ENCODE peak calls at places on chromosome 7, in five cellular contexts. P is colonic mucosa; U is CD8-positive, alpha-beta memory T cell; M is psoas muscle; C is Peyer's patch. S is an unnamed sample. For H3K27me3, the result is how much of the 10 kb centered on the place peaks cover.

GRCh38 chr7:151803841-151804240 is 73.1 kb downstream of the PRKAG2 start:
- DNase-seq in P (no peak), U (no peak), M (no peak), C (peak), S (no peak)

GRCh38 chr7:8232999-8233847 is 28.7 kb downstream of the ICA1 start:
- DNase-seq in P (no peak), U (no peak), M (no peak), C (no peak), S (no peak)

GRCh38 chr7:40027545-40027944 is 77.5 kb downstream of the CDK13 start:
- DNase-seq in P (no peak), U (no peak), M (no peak), C (no peak), S (no peak)

GRCh38 chr7:140899883-140900282 is 24.8 kb downstream of the BRAF start:
- DNase-seq in P (no peak), U (no peak), M (no peak), C (no peak), S (peak)

GRCh38 chr7:103124429-103124979 is 24.4 kb downstream of the NAPEPLD start:
- DNase-seq in P (no peak), U (no peak), M (no peak), C (no peak), S (no peak)

GRCh38 chr7:136405931-136406777 is 429.0 kb upstream of the MTPN start:
- DNase-seq in P (peak), U (no peak), M (no peak), C (no peak), S (peak)

GRCh38 chr7:13031481-13031880 is 344.0 kb downstream of the ARL4A start:
- DNase-seq in P (no peak), U (no peak), M (no peak), C (no peak), S (no peak)

GRCh38 chr7:102446387-102447156 is 13.2 kb downstream of the ORAI2 start:
- DNase-seq in P (no peak), U (no peak), M (no peak), C (no peak), S (no peak)

GRCh38 chr7:96962221-96962620 is 43.1 kb upstream of the DLX6 start:
- DNase-seq in P (no peak), U (no peak), M (peak), C (no peak), S (no peak)

GRCh38 chr7:99918959-99919813 is at the start of gene TRIM4:
- DNase-seq in P (peak), U (peak), M (peak), C (peak), S (peak)

GRCh38 chr7:92155108-92155755 is 21.0 kb upstream of the CYP51A1 start:
- DNase-seq in P (no peak), U (no peak), M (no peak), C (no peak), S (no peak)

GRCh38 chr7:27900006-27900405 is 160.0 kb downstream of the TAX1BP1 start:
- DNase-seq in P (no peak), U (no peak), M (no peak), C (no peak), S (no peak)

GRCh38 chr7:118525020-118525419 is 300.5 kb downstream of the ANKRD7 start:
- DNase-seq in P (no peak), U (no peak), M (no peak), C (no peak), S (no peak)

GRCh38 chr7:35758421-35758820 is 42.4 kb upstream of the SEPTIN7 start:
- DNase-seq in P (no peak), U (no peak), M (no peak), C (no peak), S (no peak)

GRCh38 chr7:85204061-85204460 is 17.2 kb upstream of the SEMA3D start:
- DNase-seq in P (no peak), U (no peak), M (no peak), C (no peak), S (no peak)

GRCh38 chr7:20444041-20444440 is 113.3 kb downstream of the ITGB8 start:
- DNase-seq in P (no peak), U (no peak), M (no peak), C (no peak), S (no peak)

GRCh38 chr7:98737176-98737575 is 120.1 kb downstream of the NPTX2 start:
- DNase-seq in P (no peak), U (no peak), M (no peak), C (no peak), S (no peak)

GRCh38 chr7:38330861-38331709 is 57.6 kb upstream of the TARP start:
- DNase-seq in P (no peak), U (peak), M (no peak), C (no peak), S (peak)

GRCh38 chr7:108147031-108147563 is 16.9 kb upstream of the LAMB4 start:
- DNase-seq in P (no peak), U (no peak), M (no peak), C (no peak), S (no peak)

GRCh38 chr7:26348987-26349809 is 57.5 kb downstream of the SNX10 start:
- DNase-seq in P (no peak), U (no peak), M (no peak), C (no peak), S (no peak)

GRCh38 chr7:101913876-101914275 is 96.5 kb downstream of the CUX1 start:
- DNase-seq in P (no peak), U (no peak), M (no peak), C (no peak), S (no peak)

GRCh38 chr7:104074529-104074928 is 85.1 kb upstream of the RELN start:
- DNase-seq in P (no peak), U (no peak), M (no peak), C (no peak), S (no peak)

GRCh38 chr7:27147211-27148030 is at the start of gene HOXA6:
- DNase-seq in P (peak), U (no peak), M (peak), C (peak), S (no peak)

GRCh38 chr7:158317238-158318205 is 270.1 kb downstream of the PTPRN2 start:
- DNase-seq in P (no peak), U (no peak), M (no peak), C (no peak), S (no peak)

GRCh38 chr7:111198255-111198654 is 107.3 kb downstream of the LRRN3 start:
- DNase-seq in P (no peak), U (no peak), M (no peak), C (no peak), S (no peak)

GRCh38 chr7:30147223-30147622 is 12.4 kb downstream of the MTURN start:
- DNase-seq in P (no peak), U (no peak), M (no peak), C (no peak), S (no peak)

GRCh38 chr7:37448057-37448636 is 517 bp downstream of the ELMO1 start:
- DNase-seq in P (no peak), U (peak), M (no peak), C (no peak), S (no peak)

GRCh38 chr7:71626206-71626605 is 494.3 kb downstream of the GALNT17 start:
- DNase-seq in P (no peak), U (no peak), M (no peak), C (no peak), S (no peak)

GRCh38 chr7:54859545-54859944 is 100.5 kb upstream of the SEC61G start:
- DNase-seq in P (no peak), U (no peak), M (no peak), C (no peak), S (no peak)

GRCh38 chr7:104900525-104900924 is 113.5 kb upstream of the KMT2E start:
- DNase-seq in P (no peak), U (no peak), M (no peak), C (no peak), S (peak)

GRCh38 chr7:48637382-48637781 is 287.0 kb upstream of the CDC14C start:
- DNase-seq in P (no peak), U (no peak), M (no peak), C (no peak), S (peak)

GRCh38 chr7:55548295-55548731 is 24.0 kb downstream of the VOPP1 start:
- DNase-seq in P (no peak), U (no peak), M (no peak), C (no peak), S (no peak)

GRCh38 chr7:50771120-50772002 is 11.3 kb downstream of the GRB10 start:
- DNase-seq in P (no peak), U (no peak), M (no peak), C (no peak), S (no peak)

GRCh38 chr7:98078197-98078870 is 28.3 kb upstream of the LMTK2 start:
- DNase-seq in P (no peak), U (no peak), M (no peak), C (no peak), S (no peak)

GRCh38 chr7:55307123-55307916 is 57.8 kb upstream of the LANCL2 start:
- DNase-seq in P (no peak), U (no peak), M (no peak), C (no peak), S (no peak)

GRCh38 chr7:105765846-105766245 is 110.6 kb downstream of the ATXN7L1 start:
- DNase-seq in P (no peak), U (no peak), M (no peak), C (no peak), S (no peak)

GRCh38 chr7:135980665-135981180 is 3.6 kb upstream of the MTPN start:
- DNase-seq in P (peak), U (peak), M (no peak), C (no peak), S (no peak)

GRCh38 chr7:23475579-23475844 is 5.2 kb upstream of the IGF2BP3 start:
- DNase-seq in P (no peak), U (no peak), M (no peak), C (no peak), S (no peak)

GRCh38 chr7:23476286-23477169 is 6.2 kb upstream of the IGF2BP3 start:
- DNase-seq in P (no peak), U (no peak), M (no peak), C (no peak), S (no peak)

GRCh38 chr7:23474829-23475578 is 4.7 kb upstream of the IGF2BP3 start:
- DNase-seq in P (no peak), U (no peak), M (no peak), C (no peak), S (no peak)

GRCh38 chr7:23477962-23478866 is 7.9 kb upstream of the IGF2BP3 start:
- DNase-seq in P (no peak), U (no peak), M (no peak), C (no peak), S (no peak)

DNA sequence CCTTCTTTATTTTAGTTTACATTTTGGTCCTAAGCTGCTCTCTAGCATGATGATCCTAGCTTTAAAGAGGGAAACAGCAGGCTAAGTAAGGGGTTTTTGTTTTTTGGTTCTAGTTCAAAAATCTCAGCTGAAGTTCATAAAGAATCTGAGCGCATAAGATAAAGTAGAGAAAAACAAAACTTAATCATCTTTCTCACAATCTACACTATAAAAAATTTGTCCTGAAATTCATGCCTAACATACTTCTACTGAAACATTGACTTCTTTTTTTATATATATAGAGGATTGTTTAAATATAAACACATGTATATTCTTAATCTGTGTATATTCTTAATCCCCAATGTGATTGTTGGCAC is 6.9 kb upstream of the IGF2BP3 start:
- DNase-seq in P (no peak), U (no peak), M (no peak), C (no peak), S (no peak)
- H3K27me3 ChIP-seq in P (half or more), U (half or more), M (under half), C (under half), S (under half)

DNA sequence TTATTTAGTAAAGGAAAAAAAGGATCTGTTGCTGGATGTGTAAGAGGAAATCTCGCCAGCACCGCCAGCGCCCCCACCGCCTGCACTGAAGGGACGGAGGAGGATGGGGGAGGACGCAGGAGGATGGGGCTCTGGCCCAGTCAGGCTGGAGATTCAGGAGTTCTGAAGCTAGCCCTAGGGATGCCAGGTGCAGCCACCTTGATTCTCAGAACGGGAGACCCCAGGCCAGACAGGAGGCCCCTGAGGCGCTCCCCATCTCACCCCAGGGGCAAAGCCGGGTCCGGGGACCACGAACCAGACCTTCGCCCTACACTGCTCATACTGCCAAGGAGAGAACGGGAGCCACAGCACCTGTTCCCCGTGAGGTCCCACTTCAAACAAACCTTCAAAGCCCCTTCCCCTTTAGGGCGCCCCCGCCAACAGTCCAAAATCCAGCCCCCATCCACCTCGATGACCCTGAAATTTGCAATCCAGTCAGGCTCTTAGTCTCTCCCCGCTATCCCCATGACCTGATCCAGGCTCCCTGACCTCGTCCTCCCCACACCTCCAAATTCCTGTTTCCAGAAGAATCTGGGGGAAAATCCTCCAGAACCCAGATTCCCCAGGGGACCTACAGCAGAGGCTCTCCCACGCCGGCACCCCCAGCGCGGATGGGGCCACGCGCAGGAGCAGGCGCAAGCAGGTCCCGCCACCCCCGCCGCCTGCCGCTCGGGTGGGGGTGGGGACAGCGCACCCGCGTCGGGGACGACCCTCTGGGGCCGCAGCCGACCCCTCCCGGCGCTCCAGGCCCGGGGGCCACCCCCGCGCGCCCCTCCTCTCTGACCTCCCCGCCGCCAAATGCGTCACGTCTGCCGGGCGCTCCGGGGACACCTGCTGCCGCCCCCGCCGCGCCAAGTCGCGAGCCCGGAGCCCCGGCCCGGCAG is 929 bp downstream of the CAMK2B start:
- DNase-seq in P (no peak), U (no peak), M (no peak), C (no peak), S (no peak)
- H3K4me3 ChIP-seq in P (no peak), U (no peak), M (peak), C (no peak), S (no peak)

GRCh38 chr7:1318661-1319060 is 86.0 kb downstream of the UNCX start:
- DNase-seq in P (no peak), U (no peak), M (peak), C (peak), S (no peak)
- H3K27me3 ChIP-seq in P (under half), U (under half), M (under half), C (under half), S (under half)

DNA sequence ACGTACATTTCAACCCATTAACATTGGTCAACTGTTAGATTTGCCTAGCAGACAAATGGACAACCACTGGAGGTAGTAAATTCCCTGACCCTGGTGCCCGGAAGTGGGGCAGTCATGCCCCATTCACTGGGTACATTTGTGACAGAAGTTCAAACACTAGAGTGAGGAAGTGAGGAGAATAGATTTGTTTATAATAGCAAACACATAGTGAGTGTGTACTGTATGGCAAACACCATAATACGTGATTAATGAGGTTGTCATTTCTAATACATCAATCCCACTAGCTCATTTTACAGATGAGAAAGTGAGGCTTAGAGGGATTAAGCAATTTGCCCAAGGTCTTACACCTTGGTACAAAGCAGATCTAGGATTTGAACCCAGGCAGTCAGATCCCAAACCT is 181.9 kb upstream of the MKLN1 start:
- DNase-seq in P (no peak), U (no peak), M (no peak), C (no peak), S (no peak)
- H3K4me3 ChIP-seq in P (no peak), U (no peak), M (no peak), C (no peak), S (no peak)

DNA sequence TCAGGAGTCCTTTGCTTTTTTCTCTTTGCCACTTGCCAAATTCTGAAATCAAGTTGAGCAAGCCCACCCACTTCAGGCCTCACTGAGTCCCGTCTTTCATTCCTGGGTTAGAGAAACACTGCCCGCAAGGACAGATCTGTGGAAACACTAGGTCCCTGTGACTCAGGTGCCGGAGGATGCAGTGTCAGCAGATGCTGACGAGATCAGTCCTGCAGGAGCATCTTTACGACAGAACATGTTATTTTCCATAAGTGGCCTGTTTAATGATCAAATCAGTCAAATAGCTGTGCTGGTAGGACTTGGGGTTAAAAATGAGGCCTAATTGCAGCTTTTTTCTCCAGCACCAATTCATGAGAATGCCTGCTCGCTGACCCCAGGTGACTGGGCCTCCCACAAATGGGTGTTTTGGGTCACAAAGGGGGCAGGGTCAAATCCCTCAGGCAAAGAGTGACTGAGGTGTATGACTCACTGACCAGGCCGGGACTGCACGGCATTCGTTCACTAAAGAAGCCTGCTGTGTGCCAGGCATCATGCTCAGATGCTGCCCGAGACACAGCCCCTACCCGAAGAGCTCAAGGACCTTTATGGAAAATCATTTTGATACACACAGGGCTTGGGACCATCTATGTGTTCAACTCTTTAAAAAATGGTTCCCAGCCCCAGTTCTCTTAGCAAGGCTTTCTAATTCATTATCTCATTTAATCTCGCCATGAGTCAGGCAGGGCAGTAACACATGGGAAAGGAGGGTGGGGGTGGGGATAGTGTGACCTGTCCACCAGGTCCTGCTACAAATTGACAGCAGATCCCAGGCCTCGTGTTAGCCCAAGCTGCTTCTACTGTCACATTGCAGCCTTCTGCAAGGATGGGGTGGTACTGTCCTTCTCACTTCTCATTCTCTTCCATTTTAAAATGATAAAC is 21.0 kb downstream of the ZNF775 start:
- DNase-seq in P (no peak), U (no peak), M (no peak), C (no peak), S (no peak)
- H3K27me3 ChIP-seq in P (under half), U (under half), M (under half), C (under half), S (under half)

S was measured in HAP-1.